ENCODE peak calls at places on chromosome 3, in eight cellular contexts. Q is Karpas-422, C is PC-3, B is MM.1S, F is A549, T is H1, G is GM23338, H is HCT116. N is an unnamed sample.

GRCh38 chr3:57876632-57877031 is 120.5 kb downstream of the SLMAP start:
- DNase-seq in Q (no peak), F (no peak), H (no peak), B (no peak), G (no peak), T (no peak), C (no peak), N (no peak)

GRCh38 chr3:39101022-39101689 is 6.3 kb downstream of the GORASP1 start:
- DNase-seq in C (peak), H (no peak), Q (peak), G (peak), T (peak), F (peak), B (peak), N (peak)

GRCh38 chr3:15007681-15008141 is 57.4 kb downstream of the MRPS25 start:
- DNase-seq in Q (no peak), H (no peak), C (peak), F (no peak), T (no peak), G (no peak), B (no peak), N (no peak)

GRCh38 chr3:53180305-53181023 is 19.5 kb downstream of the PRKCD start:
- DNase-seq in F (no peak), H (no peak), Q (peak), B (no peak), G (no peak), T (no peak), C (no peak), N (no peak)

GRCh38 chr3:127097516-127097915 is 95.4 kb upstream of the PRR23E start:
- DNase-seq in F (no peak), Q (no peak), H (no peak), G (no peak), B (no peak), T (no peak), C (no peak), N (no peak)

GRCh38 chr3:195556390-195556789 is 13.3 kb upstream of the PPP1R2 start:
- DNase-seq in H (no peak), T (no peak), B (no peak), Q (peak), C (peak), F (peak), G (peak), N (no peak)

GRCh38 chr3:65005481-65005880 is 317.7 kb upstream of the ADAMTS9 start:
- DNase-seq in H (no peak), T (no peak), Q (no peak), C (no peak), G (no peak), B (no peak), F (no peak), N (no peak)

GRCh38 chr3:78737988-78738387 is 1029.8 kb downstream of the ROBO1 start:
- DNase-seq in C (peak), H (no peak), B (no peak), F (no peak), T (no peak), G (no peak), Q (no peak), N (no peak)

GRCh38 chr3:19711160-19711782 is 222.7 kb downstream of the EFHB start:
- DNase-seq in H (no peak), B (no peak), Q (no peak), C (no peak), F (no peak), T (no peak), G (no peak), N (no peak)

GRCh38 chr3:139302801-139303113 is 41.1 kb upstream of the MRPS22 start:
- DNase-seq in Q (no peak), H (no peak), F (no peak), G (no peak), C (no peak), T (no peak), B (no peak), N (no peak)

GRCh38 chr3:120198305-120198878 is 86.6 kb downstream of the GPR156 start:
- DNase-seq in B (no peak), F (peak), G (no peak), H (peak), T (no peak), Q (peak), C (peak), N (peak)

GRCh38 chr3:60675424-60675823 is 575.8 kb downstream of the FHIT start:
- DNase-seq in H (no peak), B (no peak), G (no peak), C (no peak), F (no peak), Q (no peak), T (no peak), N (peak)

GRCh38 chr3:49747792-49748480 is 24.2 kb upstream of the GMPPB start:
- DNase-seq in G (no peak), H (no peak), C (peak), B (no peak), Q (no peak), F (no peak), T (no peak), N (peak)

GRCh38 chr3:2579206-2579605 is 480.5 kb downstream of the CNTN4 start:
- DNase-seq in F (no peak), C (no peak), G (no peak), B (no peak), Q (no peak), H (no peak), T (no peak), N (no peak)

GRCh38 chr3:63911395-63911900 is 735 bp downstream of the SCAANT1 start:
- DNase-seq in Q (peak), H (no peak), G (no peak), C (no peak), B (no peak), F (no peak), T (no peak), N (no peak)

GRCh38 chr3:47323431-47324277 is 40.9 kb downstream of the KLHL18 start:
- DNase-seq in Q (no peak), B (no peak), H (peak), F (no peak), G (no peak), C (peak), T (no peak), N (peak)

GRCh38 chr3:141257971-141258370 is 26.3 kb downstream of the PXYLP1 start:
- DNase-seq in G (no peak), F (no peak), C (no peak), B (no peak), Q (no peak), T (no peak), H (no peak), N (no peak)

GRCh38 chr3:30315452-30315851 is 290.9 kb upstream of the TGFBR2 start:
- DNase-seq in G (no peak), B (no peak), F (no peak), C (no peak), T (no peak), H (no peak), Q (no peak), N (no peak)

GRCh38 chr3:184755315-184755731 is 43.5 kb upstream of the MAGEF1 start:
- DNase-seq in C (no peak), T (no peak), G (no peak), Q (no peak), H (no peak), F (no peak), B (no peak), N (no peak)

GRCh38 chr3:189353988-189354735 is 182.4 kb downstream of the TPRG1 start:
- DNase-seq in F (peak), B (no peak), Q (no peak), G (no peak), T (no peak), C (peak), H (peak), N (peak)

GRCh38 chr3:177561769-177562360 is 364.6 kb upstream of the TBL1XR1 start:
- DNase-seq in F (no peak), Q (no peak), H (no peak), C (no peak), T (no peak), G (no peak), B (no peak), N (no peak)
- H3K4me2 ChIP-seq in F (no peak), Q (no peak), H (no peak), C (no peak), T (no peak), G (no peak), B (no peak), N (no peak)

GRCh38 chr3:194245474-194245873 is 105.7 kb downstream of the CPN2 start:
- DNase-seq in B (no peak), F (no peak), T (no peak), Q (no peak), H (no peak), C (no peak), G (no peak), N (no peak)
- H3K27ac ChIP-seq in B (no peak), F (no peak), T (no peak), Q (no peak), H (no peak), C (no peak), G (no peak), N (no peak)

GRCh38 chr3:43769097-43769470 is 78.3 kb downstream of the ABHD5 start:
- DNase-seq in B (no peak), H (no peak), F (no peak), T (no peak), C (no peak), G (no peak), Q (no peak), N (no peak)

GRCh38 chr3:43766672-43767465 is 76.1 kb downstream of the ABHD5 start:
- DNase-seq in H (no peak), B (no peak), G (no peak), T (no peak), C (peak), Q (no peak), F (peak), N (no peak)

GRCh38 chr3:43770426-43771103 is 79.8 kb downstream of the ABHD5 start:
- DNase-seq in H (no peak), T (no peak), G (no peak), B (no peak), F (peak), Q (no peak), C (peak), N (peak)

GRCh38 chr3:43769471-43770425 is 79.0 kb downstream of the ABHD5 start:
- DNase-seq in F (peak), T (peak), Q (peak), G (peak), B (peak), H (peak), C (peak), N (peak)

DNA sequence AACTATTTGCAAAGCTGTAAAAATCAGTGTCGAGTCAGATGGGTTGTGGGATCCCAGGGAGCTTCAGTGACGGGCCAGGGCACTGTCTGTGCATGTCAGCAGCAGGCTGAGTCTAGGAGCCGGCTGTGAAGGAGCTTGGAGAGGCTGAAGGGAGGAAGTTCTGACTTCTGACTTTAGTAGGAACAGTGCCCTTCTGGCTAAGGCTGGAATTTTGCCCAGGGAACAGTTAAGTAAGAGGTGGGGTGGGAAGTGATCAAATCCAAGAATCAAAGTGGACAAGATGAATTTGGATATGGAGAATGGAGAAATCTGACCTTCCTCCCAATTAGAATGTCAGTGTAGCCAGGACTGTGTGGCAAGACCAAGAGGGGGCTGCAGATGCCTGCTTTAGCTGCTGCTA is 77.9 kb downstream of the ABHD5 start:
- DNase-seq in F (no peak), H (no peak), G (no peak), C (peak), T (no peak), B (no peak), Q (no peak), N (no peak)
- H3K4me2 ChIP-seq in F (peak), H (peak), G (no peak), C (peak), T (no peak), B (no peak), Q (no peak), N (no peak)

GRCh38 chr3:171132873-171133272 is 106.4 kb upstream of the SLC2A2 start:
- DNase-seq in B (no peak), Q (no peak), C (peak), T (no peak), F (no peak), H (no peak), G (no peak), N (no peak)
- H3K27ac ChIP-seq in B (no peak), Q (no peak), C (no peak), T (no peak), F (no peak), H (no peak), G (no peak), N (no peak)

N was measured in hepatocyte.